ENCODE peak calls at places on chromosomes 4 and X, in four cellular contexts. W, Y, Q and E are unnamed samples.

GRCh38 chr4:23904639-23905061 is 14.8 kb upstream of the PPARGC1A start:
- DNase-seq in Y (no peak), W (no peak), Q (no peak), E (no peak)

GRCh38 chr4:165580379-165580905 is 201.6 kb downstream of the CPE start:
- DNase-seq in Q (peak), Y (peak), W (peak), E (no peak)

GRCh38 chr4:145216532-145216931 is 36.1 kb upstream of the OTUD4 start:
- DNase-seq in Q (peak), Y (peak), W (peak), E (no peak)

GRCh38 chr4:98203406-98204235 is 57.6 kb upstream of the RAP1GDS1 start:
- DNase-seq in Q (no peak), Y (no peak), W (no peak), E (no peak)

GRCh38 chrX:25275159-25275558 is 259.4 kb upstream of the ARX start:
- DNase-seq in Q (no peak), Y (no peak), W (peak), E (no peak)

GRCh38 chr4:156346959-156347385 is 393.3 kb upstream of the CTSO start:
- DNase-seq in Y (no peak), W (no peak), Q (no peak), E (no peak)

GRCh38 chr4:85565761-85566480 is 91.0 kb downstream of the ARHGAP24 start:
- DNase-seq in Y (peak), Q (peak), W (no peak), E (no peak)

GRCh38 chrX:53018627-53019026 is 30.0 kb upstream of the GPR173 start:
- DNase-seq in Y (no peak), Q (no peak), W (no peak), E (no peak)

GRCh38 chr4:128844931-128845330 is 35.4 kb downstream of the JADE1 start:
- DNase-seq in W (no peak), Y (no peak), Q (no peak), E (no peak)